ENCODE peak calls at places on chromosomes 2 and 18, in four cellular contexts. H, T, N and X are unnamed samples.

GRCh38 chr2:40304340-40304739 is 147.6 kb downstream of the SLC8A1 start:
- DNase-seq in H (no peak), T (no peak), N (no peak), X (no peak)

GRCh38 chr2:42156756-42157155 is 12.4 kb upstream of the EML4 start:
- DNase-seq in H (no peak), T (no peak), N (no peak), X (no peak)

GRCh38 chr2:19295998-19296502 is 62.4 kb downstream of the OSR1 start:
- DNase-seq in H (no peak), T (no peak), N (no peak), X (no peak)

GRCh38 chr2:42920446-42921161 is 128.2 kb upstream of the HAAO start:
- DNase-seq in H (no peak), T (peak), N (no peak), X (no peak)

GRCh38 chr2:231984992-231985391 is 23.5 kb downstream of the DIS3L2 start:
- DNase-seq in H (no peak), T (no peak), N (no peak), X (no peak)

GRCh38 chr18:32326450-32327309 is 136.8 kb downstream of the MEP1B start:
- DNase-seq in H (no peak), T (no peak), N (no peak), X (no peak)

GRCh38 chr2:40113272-40113671 is 334.2 kb upstream of the THUMPD2 start:
- DNase-seq in H (no peak), T (no peak), N (no peak), X (no peak)

GRCh38 chr2:72340665-72341064 is 193.0 kb upstream of the CYP26B1 start:
- DNase-seq in H (no peak), T (no peak), N (no peak), X (no peak)

GRCh38 chr2:160977376-160977775 is 182.9 kb upstream of the TANK start:
- DNase-seq in H (no peak), T (no peak), N (no peak), X (no peak)

GRCh38 chr2:107529146-107529545 is 297.5 kb upstream of the RGPD4 start:
- DNase-seq in H (no peak), T (no peak), N (no peak), X (no peak)

GRCh38 chr2:71878626-71879508 is 268.8 kb downstream of the CYP26B1 start:
- DNase-seq in H (no peak), T (no peak), N (peak), X (no peak)

GRCh38 chr2:73293534-73294171 is at the start of gene EGR4:
- DNase-seq in H (peak), T (peak), N (no peak), X (no peak)

GRCh38 chr2:37625781-37626548 is 45.5 kb downstream of the CDC42EP3 start:
- DNase-seq in H (peak), T (peak), N (no peak), X (no peak)

GRCh38 chr2:192000196-192000990 is 153.5 kb upstream of the CAVIN2 start:
- DNase-seq in H (no peak), T (no peak), N (no peak), X (no peak)

GRCh38 chr2:139031722-139032121 is 251.5 kb upstream of the NXPH2 start:
- DNase-seq in H (peak), T (no peak), N (no peak), X (no peak)

GRCh38 chr18:62963522-62963921 is 248.2 kb downstream of the PHLPP1 start:
- DNase-seq in H (no peak), T (no peak), N (no peak), X (no peak)

GRCh38 chr2:220847587-220847986 is 724.5 kb downstream of the EPHA4 start:
- DNase-seq in H (no peak), T (no peak), N (no peak), X (no peak)

GRCh38 chr2:230434677-230435324 is 18.8 kb downstream of the SP100 start:
- DNase-seq in H (no peak), T (no peak), N (no peak), X (no peak)

GRCh38 chr2:131039535-131039907 is 53.7 kb downstream of the FAM168B start:
- DNase-seq in H (no peak), T (no peak), N (no peak), X (no peak)

GRCh38 chr2:222205136-222205535 is 93.7 kb downstream of the PAX3 start:
- DNase-seq in H (no peak), T (no peak), N (no peak), X (no peak)

GRCh38 chr18:60555629-60556028 is 183.1 kb upstream of the MC4R start:
- DNase-seq in H (no peak), T (no peak), N (no peak), X (no peak)

GRCh38 chr2:179746982-179747381 is 114.4 kb downstream of the ZNF385B start:
- DNase-seq in H (no peak), T (no peak), N (no peak), X (no peak)

GRCh38 chr2:238467772-238468171 is 41.0 kb downstream of the ASB1 start:
- DNase-seq in H (no peak), T (no peak), N (no peak), X (no peak)

GRCh38 chr2:86822668-86823067 is 32.0 kb upstream of the CD8A start:
- DNase-seq in H (no peak), T (no peak), N (no peak), X (no peak)

GRCh38 chr2:56682397-56682760 is 498.6 kb downstream of the CCDC85A start:
- DNase-seq in H (no peak), T (no peak), N (no peak), X (no peak)

GRCh38 chr2:151343073-151343472 is 14.3 kb upstream of the TNFAIP6 start:
- DNase-seq in H (no peak), T (no peak), N (no peak), X (no peak)

GRCh38 chr2:190150413-190150812 is 87.9 kb upstream of the MSTN start:
- DNase-seq in H (no peak), T (no peak), N (no peak), X (no peak)

GRCh38 chr2:111160758-111161157 is 40.0 kb downstream of the BCL2L11 start:
- DNase-seq in H (no peak), T (no peak), N (no peak), X (no peak)

GRCh38 chr2:155157065-155157464 is 458.6 kb downstream of the KCNJ3 start:
- DNase-seq in H (no peak), T (no peak), N (no peak), X (no peak)

GRCh38 chr2:229489016-229489415 is 217.9 kb upstream of the PID1 start:
- DNase-seq in H (no peak), T (peak), N (no peak), X (no peak)

GRCh38 chr2:197251576-197251975 is 59.0 kb downstream of the ANKRD44 start:
- DNase-seq in H (no peak), T (no peak), N (no peak), X (no peak)

GRCh38 chr2:237421542-237422047 is 7.6 kb upstream of the COL6A3 start:
- DNase-seq in H (peak), T (peak), N (peak), X (peak)

GRCh38 chr2:73931531-73932500 is 5.1 kb downstream of the DGUOK start:
- DNase-seq in H (no peak), T (no peak), N (no peak), X (no peak)

GRCh38 chr2:141534671-141535359 is 596.0 kb downstream of the LRP1B start:
- DNase-seq in H (no peak), T (no peak), N (no peak), X (no peak)

GRCh38 chr2:240963065-240963375 is 35.4 kb upstream of the SNED1 start:
- DNase-seq in H (no peak), T (no peak), N (peak), X (no peak)

GRCh38 chr2:112582314-112582746 is 2.1 kb upstream of the CHCHD5 start:
- DNase-seq in H (peak), T (no peak), N (no peak), X (no peak)

GRCh38 chr2:169077674-169078240 is 8.4 kb downstream of the DHRS9 start:
- DNase-seq in H (no peak), T (no peak), N (no peak), X (no peak)

GRCh38 chr2:233801357-233802131 is 23.4 kb downstream of the MROH2A start:
- DNase-seq in H (peak), T (peak), N (no peak), X (no peak)

GRCh38 chr2:68059769-68060525 is 2.9 kb downstream of the C1D start:
- DNase-seq in H (no peak), T (no peak), N (no peak), X (no peak)
- TF ChIP-seq CTCF in H (no peak), T (no peak), N (no peak), X (no peak)

DNA sequence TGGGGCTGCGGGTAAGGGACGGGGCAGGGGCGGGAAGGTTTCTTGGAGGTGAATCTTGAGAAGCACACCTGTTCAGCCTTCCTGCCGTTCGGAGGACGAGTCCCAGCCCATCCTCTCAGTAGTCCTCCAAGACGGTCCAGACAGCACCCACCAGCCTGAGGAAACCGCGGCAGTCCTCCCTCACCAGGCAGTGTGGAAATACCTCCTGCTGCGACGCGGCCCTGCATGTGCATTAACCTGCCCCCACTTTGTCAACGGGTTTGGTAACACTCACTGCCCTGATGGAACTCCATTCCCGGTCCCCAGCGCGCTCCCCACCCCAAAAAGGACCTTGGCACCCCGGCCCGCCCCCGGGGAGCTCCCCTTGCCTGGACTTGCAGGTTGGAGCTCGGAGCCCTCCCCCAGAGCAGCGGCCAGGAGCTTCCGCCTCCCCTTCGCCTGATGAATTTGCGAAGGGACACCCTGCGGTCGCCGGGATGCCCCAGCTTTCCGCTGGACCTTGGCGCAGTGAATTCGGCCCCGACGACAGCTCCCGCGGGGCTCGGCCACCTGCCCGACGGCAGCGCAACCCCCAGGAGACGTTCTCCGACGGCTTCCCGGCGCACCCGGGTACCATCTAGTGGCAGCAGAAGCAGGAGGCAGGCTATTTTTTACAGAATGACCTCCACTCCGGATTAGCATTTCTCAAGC is 31.5 kb downstream of the ACVR1C start:
- DNase-seq in H (no peak), T (peak), N (no peak), X (no peak)
- TF ChIP-seq CTCF in H (peak), T (peak), N (peak), X (no peak)

GRCh38 chr18:4844320-4844719 is 352.7 kb downstream of the AKAIN1 start:
- DNase-seq in H (no peak), T (no peak), N (no peak), X (no peak)
- TF ChIP-seq CTCF in H (no peak), T (no peak), N (no peak), X (no peak)

GRCh38 chr2:200129756-200130462 is 174.5 kb downstream of the MAIP1 start:
- DNase-seq in H (no peak), T (no peak), N (no peak), X (no peak)

GRCh38 chr2:200131307-200131706 is 175.2 kb upstream of the SPATS2L start:
- DNase-seq in H (no peak), T (no peak), N (no peak), X (no peak)

GRCh38 chr2:200125463-200125862 is 170.1 kb downstream of the MAIP1 start:
- DNase-seq in H (no peak), T (no peak), N (no peak), X (no peak)

GRCh38 chr2:200130762-200131166 is 175.4 kb downstream of the MAIP1 start:
- DNase-seq in H (no peak), T (no peak), N (no peak), X (no peak)

DNA sequence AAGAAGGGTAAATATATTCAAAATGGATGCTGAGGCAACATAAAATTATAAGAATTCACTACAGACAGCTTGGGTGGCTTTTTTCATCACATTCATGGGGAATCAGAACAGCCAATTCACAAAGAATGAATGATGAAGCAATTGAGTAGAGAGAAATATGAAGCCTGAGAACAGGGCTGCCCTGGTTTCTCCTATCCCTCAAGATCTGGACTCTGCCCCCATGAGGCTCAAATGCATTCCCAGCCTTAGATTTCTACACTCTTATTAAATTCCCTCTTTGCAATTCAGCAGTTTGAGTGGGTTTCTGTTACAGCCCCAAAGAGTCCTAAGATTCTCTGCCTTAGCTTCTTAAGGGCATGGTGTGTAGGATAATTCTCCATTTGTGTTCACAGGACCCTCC is 172.5 kb downstream of the MAIP1 start:
- DNase-seq in H (no peak), T (no peak), N (no peak), X (no peak)
- TF ChIP-seq CTCF in H (no peak), T (no peak), N (no peak), X (no peak)

GRCh38 chr2:1590611-1591460 is 153.5 kb downstream of the PXDN start:
- DNase-seq in H (no peak), T (no peak), N (no peak), X (no peak)

GRCh38 chr2:1593371-1594205 is 150.7 kb downstream of the PXDN start:
- DNase-seq in H (no peak), T (no peak), N (no peak), X (no peak)

GRCh38 chr2:1591461-1591770 is 152.9 kb downstream of the PXDN start:
- DNase-seq in H (no peak), T (no peak), N (no peak), X (no peak)

GRCh38 chr2:1594281-1595171 is 149.8 kb downstream of the PXDN start:
- DNase-seq in H (no peak), T (no peak), N (no peak), X (no peak)

GRCh38 chr2:1591978-1592907 is 152.1 kb downstream of the PXDN start:
- DNase-seq in H (peak), T (peak), N (peak), X (no peak)
- TF ChIP-seq CTCF in H (peak), T (no peak), N (peak), X (no peak)